ENCODE peak calls at places on chromosomes 13 and 19, in five cellular contexts. V, M, D, X and R are unnamed samples.

GRCh38 chr13:111937763-111938375 is 129.1 kb upstream of the SOX1 start:
- DNase-seq in V (peak; percentile 20), M (no peak), D (no peak), X (no peak), R (peak; percentile 3)

GRCh38 chr19:16210168-16210567 is 12.5 kb downstream of the AP1M1 start:
- DNase-seq in V (no peak), M (no peak), D (no peak), X (no peak), R (no peak)

GRCh38 chr19:48558018-48558684 is 6.2 kb downstream of the SULT2B1 start:
- DNase-seq in V (peak; percentile 36), M (peak; percentile 80), D (no peak), X (no peak), R (no peak)

GRCh38 chr19:2586196-2586595 is 110.3 kb downstream of the GADD45B start:
- DNase-seq in V (no peak), M (no peak), D (no peak), X (no peak), R (no peak)

GRCh38 chr13:100458673-100459072 is 129.9 kb downstream of the GGACT start:
- DNase-seq in V (no peak), M (no peak), D (no peak), X (no peak), R (no peak)

GRCh38 chr13:102907016-102907756 is 61.4 kb downstream of the ERCC5 start:
- DNase-seq in V (no peak), M (peak; percentile 11), D (no peak), X (no peak), R (no peak)

GRCh38 chr13:35927554-35927953 is 203.6 kb downstream of the DCLK1 start:
- DNase-seq in V (peak; percentile 92), M (peak; percentile 97), D (no peak), X (no peak), R (no peak)

GRCh38 chr19:30784850-30785459 is 412.8 kb downstream of the ZNF536 start:
- DNase-seq in V (peak; percentile 69), M (peak; percentile 39), D (peak; percentile 64), X (peak; percentile 31), R (peak; percentile 24)

GRCh38 chr19:13861714-13862531 is 15.0 kb upstream of the NANOS3 start:
- DNase-seq in V (peak; percentile 96), M (peak; percentile 84), D (peak; percentile 82), X (peak; percentile 85), R (peak; percentile 59)

GRCh38 chr13:101614491-101614890 is 162.0 kb downstream of the ITGBL1 start:
- DNase-seq in V (no peak), M (no peak), D (no peak), X (no peak), R (no peak)

GRCh38 chr13:80082396-80083096 is 258.4 kb downstream of the SPRY2 start:
- DNase-seq in V (peak; percentile 60), M (peak; percentile 85), D (no peak), X (no peak), R (no peak)

GRCh38 chr19:16435238-16435911 is 36.4 kb downstream of the EPS15L1 start:
- DNase-seq in V (peak; percentile 65), M (peak; percentile 95), D (no peak), X (no peak), R (no peak)

GRCh38 chr19:2888739-2889224 is 11.9 kb upstream of the ZNF57 start:
- DNase-seq in V (no peak), M (no peak), D (no peak), X (no peak), R (no peak)

GRCh38 chr19:42634409-42635232 is 39.9 kb upstream of the CEACAM8 start:
- DNase-seq in V (peak; percentile 29), M (peak; percentile 35), D (peak; percentile 63), X (no peak), R (peak; percentile 3)

GRCh38 chr19:27922970-27923369 is 1290.0 kb downstream of the UQCRFS1 start:
- DNase-seq in V (no peak), M (no peak), D (no peak), X (no peak), R (no peak)

GRCh38 chr13:109145631-109146030 is 516.2 kb downstream of the MYO16 start:
- DNase-seq in V (peak; percentile 35), M (peak; percentile 84), D (peak; percentile 69), X (no peak), R (peak; percentile 38)

GRCh38 chr19:15869109-15869555 is 28.7 kb downstream of the CYP4F2 start:
- DNase-seq in V (peak; percentile 64), M (peak; percentile 29), D (peak; percentile 16), X (no peak), R (no peak)

GRCh38 chr19:13036366-13036976 is 41.2 kb downstream of the NFIX start:
- DNase-seq in V (peak; percentile 88), M (peak; percentile 76), D (peak; percentile 27), X (no peak), R (peak; percentile 85)

GRCh38 chr19:30888937-30889336 is 460.3 kb downstream of the TSHZ3 start:
- DNase-seq in V (no peak), M (no peak), D (no peak), X (no peak), R (no peak)

GRCh38 chr13:35475960-35476943 is at the start of gene MAB21L1:
- DNase-seq in V (peak; percentile 68), M (peak; percentile 85), D (no peak), X (no peak), R (peak; percentile 30)